ENCODE peak calls at places on chromosomes 12 and 14, in five cellular contexts. C is SK-N-SH, R is A549, V is GM12878, U is stomach. I is an unnamed sample.

GRCh38 chr14:60485600-60486251 is at the start of gene C14orf39:
- DNase-seq in C (peak), R (no peak), V (no peak), U (no peak), I (no peak)

GRCh38 chr14:53011053-53011462 is 60.2 kb upstream of the FERMT2 start:
- DNase-seq in C (no peak), R (peak), V (no peak), U (peak), I (peak)

GRCh38 chr12:26396402-26396801 is 201.0 kb downstream of the SSPN start:
- DNase-seq in C (no peak), R (no peak), V (peak), U (no peak), I (no peak)

GRCh38 chr12:90514325-90514724 is 440.7 kb downstream of the CCER1 start:
- DNase-seq in C (peak), R (no peak), V (no peak), U (no peak), I (no peak)

GRCh38 chr14:101371691-101372493 is 189.4 kb upstream of the DIO3 start:
- DNase-seq in C (no peak), R (no peak), V (no peak), U (no peak), I (no peak)

GRCh38 chr12:78290606-78291345 is 460.1 kb downstream of the NAV3 start:
- DNase-seq in C (no peak), R (no peak), V (no peak), U (no peak), I (no peak)

GRCh38 chr12:84507914-84508313 is 404.7 kb downstream of the SLC6A15 start:
- DNase-seq in C (peak), R (no peak), V (no peak), U (no peak), I (no peak)

GRCh38 chr12:131061041-131061806 is 107.5 kb downstream of the ADGRD1 start:
- DNase-seq in C (no peak), R (no peak), V (peak), U (no peak), I (peak)

GRCh38 chr12:124491310-124491709 is 76.1 kb downstream of the NCOR2 start:
- DNase-seq in C (no peak), R (no peak), V (no peak), U (no peak), I (no peak)

GRCh38 chr12:96035283-96036236 is at the start of gene LTA4H:
- DNase-seq in C (peak), R (peak), V (peak), U (peak), I (peak)
- TF ChIP-seq EP300 in C (no peak), R (no peak), V (no peak), U (no peak), I (no peak)

DNA sequence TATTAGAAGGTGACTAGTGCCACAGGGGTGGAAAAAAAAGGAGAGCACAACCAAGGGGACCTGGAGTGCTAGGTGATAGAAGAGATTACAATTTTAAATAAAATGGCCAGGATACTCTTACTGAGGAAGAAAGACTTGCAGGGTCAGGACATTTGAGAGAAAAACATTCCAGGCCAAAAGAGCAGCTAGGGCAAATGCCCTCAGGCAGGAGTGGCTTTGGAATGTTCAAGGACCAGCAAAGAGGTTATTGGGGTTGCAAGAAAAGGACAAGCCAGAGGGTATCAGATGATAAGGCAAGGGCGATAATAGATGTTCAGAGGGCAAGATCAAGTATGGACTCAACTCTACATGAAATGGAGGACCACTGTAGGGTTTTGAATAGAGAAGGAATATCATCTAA is 146.4 kb downstream of the KIF21A start:
- DNase-seq in C (no peak), R (no peak), V (no peak), U (no peak), I (no peak)
- TF ChIP-seq EP300 in C (no peak), R (no peak), V (no peak), U (no peak), I (no peak)

DNA sequence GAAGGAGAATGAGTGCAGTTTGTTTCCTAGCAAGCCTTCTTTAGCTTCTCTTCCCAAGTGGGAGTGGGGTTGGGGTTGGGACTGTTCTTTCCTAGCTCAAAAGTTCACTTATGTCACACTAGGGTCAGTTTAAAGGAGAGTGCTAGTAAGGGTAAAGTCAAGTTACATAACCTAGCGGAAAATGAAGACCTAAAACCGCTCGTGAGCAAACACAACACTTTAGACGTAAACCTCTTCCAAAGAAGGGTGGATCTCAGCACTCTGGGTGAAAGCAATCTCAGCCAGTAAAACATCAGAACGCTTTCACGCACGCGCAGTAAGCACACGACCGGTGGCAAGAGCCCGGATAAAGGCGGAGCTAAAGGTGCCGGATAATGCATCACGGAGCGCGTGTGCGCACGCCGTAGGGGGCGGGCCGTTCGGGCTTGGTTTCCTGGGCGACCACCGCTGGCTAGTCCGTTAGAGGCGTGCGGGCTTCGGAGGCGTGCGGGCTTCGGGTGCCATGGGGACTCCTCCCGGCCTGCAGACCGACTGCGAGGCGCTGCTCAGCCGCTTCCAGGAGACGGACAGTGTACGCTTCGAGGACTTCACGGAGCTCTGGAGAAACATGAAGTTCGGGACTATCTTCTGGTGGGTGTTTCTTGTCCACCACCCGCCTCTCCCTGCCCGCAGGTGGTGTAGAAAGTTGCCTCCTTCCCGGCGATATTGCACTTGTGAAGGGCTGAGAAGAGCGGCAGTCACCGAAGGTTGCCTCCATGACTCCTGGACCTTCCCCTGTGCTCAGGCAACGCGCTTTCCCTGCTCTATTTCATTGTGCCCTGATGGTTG is at the start of gene SNAPC1:
- DNase-seq in C (peak), R (peak), V (peak), U (peak), I (peak)
- TF ChIP-seq EP300 in C (no peak), R (no peak), V (no peak), U (no peak), I (no peak)

GRCh38 chr12:57844725-57845477 is 1.6 kb downstream of the CTDSP2 start:
- DNase-seq in C (peak), R (peak), V (no peak), U (peak), I (peak)

GRCh38 chr12:57848208-57848607 is 1.7 kb upstream of the CTDSP2 start:
- DNase-seq in C (no peak), R (no peak), V (no peak), U (no peak), I (no peak)

GRCh38 chr12:57845478-57846284 is 848 bp downstream of the CTDSP2 start:
- DNase-seq in C (peak), R (peak), V (no peak), U (peak), I (peak)

GRCh38 chr12:57846285-57846576 is 298 bp downstream of the CTDSP2 start:
- DNase-seq in C (no peak), R (no peak), V (no peak), U (peak), I (no peak)

GRCh38 chr12:57846577-57847319 is at the start of gene CTDSP2:
- DNase-seq in C (peak), R (peak), V (peak), U (peak), I (peak)
- TF ChIP-seq EP300 in C (no peak), R (no peak), V (no peak), U (no peak), I (no peak)

I was measured in suprapubic skin.